ENCODE peak calls at places on chromosome 11, in four cellular contexts. One of them, this sample, is unnamed.

GRCh38 chr11:44658451-44658850 is 68.3 kb upstream of the TSPAN18 start:
- DNase-seq in dorsolateral prefrontal cortex: no peak
- DNase-seq in HT-29: peak
- DNase-seq in stimulated activated CD4-positive, alpha-beta T cell treated with anti-CD3 and anti-CD28 coated beads, TNF-alpha, amount 100 ng/mL, for 1 hour: no peak
- DNase-seq in this sample: peak

GRCh38 chr11:3128356-3129180 is 36.5 kb downstream of the OSBPL5 start:
- DNase-seq in dorsolateral prefrontal cortex: peak
- DNase-seq in HT-29: no peak
- DNase-seq in stimulated activated CD4-positive, alpha-beta T cell treated with anti-CD3 and anti-CD28 coated beads, TNF-alpha, amount 100 ng/mL, for 1 hour: no peak
- DNase-seq in this sample: peak

GRCh38 chr11:112174789-112175595 is at the start of gene BCO2:
- DNase-seq in dorsolateral prefrontal cortex: peak
- DNase-seq in HT-29: peak
- DNase-seq in stimulated activated CD4-positive, alpha-beta T cell treated with anti-CD3 and anti-CD28 coated beads, TNF-alpha, amount 100 ng/mL, for 1 hour: peak
- DNase-seq in this sample: peak

GRCh38 chr11:10659339-10660216 is 34.0 kb downstream of the IRAG1 start:
- DNase-seq in dorsolateral prefrontal cortex: no peak
- DNase-seq in HT-29: peak
- DNase-seq in stimulated activated CD4-positive, alpha-beta T cell treated with anti-CD3 and anti-CD28 coated beads, TNF-alpha, amount 100 ng/mL, for 1 hour: no peak
- DNase-seq in this sample: peak

GRCh38 chr11:64297722-64298358 is 2.3 kb upstream of the CATSPERZ start:
- DNase-seq in dorsolateral prefrontal cortex: no peak
- DNase-seq in HT-29: no peak
- DNase-seq in stimulated activated CD4-positive, alpha-beta T cell treated with anti-CD3 and anti-CD28 coated beads, TNF-alpha, amount 100 ng/mL, for 1 hour: no peak
- DNase-seq in this sample: no peak

GRCh38 chr11:35420371-35420770 is 1.0 kb upstream of the SLC1A2 start:
- DNase-seq in dorsolateral prefrontal cortex: peak
- DNase-seq in HT-29: no peak
- DNase-seq in stimulated activated CD4-positive, alpha-beta T cell treated with anti-CD3 and anti-CD28 coated beads, TNF-alpha, amount 100 ng/mL, for 1 hour: no peak
- DNase-seq in this sample: no peak

GRCh38 chr11:105486929-105487328 is 122.9 kb upstream of the GRIA4 start:
- DNase-seq in dorsolateral prefrontal cortex: no peak
- DNase-seq in HT-29: no peak
- DNase-seq in stimulated activated CD4-positive, alpha-beta T cell treated with anti-CD3 and anti-CD28 coated beads, TNF-alpha, amount 100 ng/mL, for 1 hour: no peak
- DNase-seq in this sample: no peak

GRCh38 chr11:690738-691633 is 4.0 kb downstream of the DEAF1 start:
- DNase-seq in dorsolateral prefrontal cortex: no peak
- DNase-seq in HT-29: no peak
- DNase-seq in stimulated activated CD4-positive, alpha-beta T cell treated with anti-CD3 and anti-CD28 coated beads, TNF-alpha, amount 100 ng/mL, for 1 hour: no peak
- DNase-seq in this sample: peak

GRCh38 chr11:82041764-82042163 is 691.9 kb downstream of the FAM181B start:
- DNase-seq in dorsolateral prefrontal cortex: no peak
- DNase-seq in HT-29: no peak
- DNase-seq in stimulated activated CD4-positive, alpha-beta T cell treated with anti-CD3 and anti-CD28 coated beads, TNF-alpha, amount 100 ng/mL, for 1 hour: no peak
- DNase-seq in this sample: no peak

This sample was measured in islet precursor cell.